ENCODE peak calls at places on chromosomes 2 and 18, in ten cellular contexts. One of them, this sample, is unnamed.

GRCh38 chr2:236179653-236180500 is 11.7 kb upstream of the GBX2 start:
- DNase-seq in K562: no peak
- DNase-seq in PC-3: peak
- DNase-seq in esophagus squamous epithelium: no peak
- DNase-seq in lower leg skin: peak
- DNase-seq in heart left ventricle: no peak
- DNase-seq in AG10803: peak
- DNase-seq in Peyer's patch: no peak
- DNase-seq in MM.1S: no peak
- DNase-seq in prostate gland: no peak
- DNase-seq in this sample: peak

GRCh38 chr2:25131567-25132295 is 36.6 kb downstream of the POMC start:
- DNase-seq in prostate gland: no peak
- DNase-seq in MM.1S: no peak
- DNase-seq in PC-3: no peak
- DNase-seq in lower leg skin: no peak
- DNase-seq in Peyer's patch: peak
- DNase-seq in K562: peak
- DNase-seq in esophagus squamous epithelium: no peak
- DNase-seq in AG10803: no peak
- DNase-seq in heart left ventricle: peak
- DNase-seq in this sample: peak

GRCh38 chr18:61556316-61556715 is 223.1 kb downstream of the CDH20 start:
- DNase-seq in MM.1S: no peak
- DNase-seq in prostate gland: no peak
- DNase-seq in heart left ventricle: no peak
- DNase-seq in AG10803: no peak
- DNase-seq in esophagus squamous epithelium: no peak
- DNase-seq in PC-3: no peak
- DNase-seq in lower leg skin: no peak
- DNase-seq in K562: no peak
- DNase-seq in Peyer's patch: no peak
- DNase-seq in this sample: no peak

GRCh38 chr18:27577265-27577664 is 392.2 kb upstream of the CHST9 start:
- DNase-seq in MM.1S: no peak
- DNase-seq in K562: no peak
- DNase-seq in AG10803: no peak
- DNase-seq in heart left ventricle: no peak
- DNase-seq in esophagus squamous epithelium: no peak
- DNase-seq in PC-3: no peak
- DNase-seq in Peyer's patch: no peak
- DNase-seq in prostate gland: no peak
- DNase-seq in lower leg skin: no peak
- DNase-seq in this sample: no peak

GRCh38 chr2:229598227-229598626 is 116.1 kb downstream of the DNER start:
- DNase-seq in esophagus squamous epithelium: no peak
- DNase-seq in MM.1S: no peak
- DNase-seq in Peyer's patch: no peak
- DNase-seq in PC-3: peak
- DNase-seq in AG10803: no peak
- DNase-seq in lower leg skin: no peak
- DNase-seq in heart left ventricle: no peak
- DNase-seq in K562: no peak
- DNase-seq in prostate gland: no peak
- DNase-seq in this sample: no peak

GRCh38 chr2:153477096-153477555 is 1.4 kb downstream of the RPRM start:
- DNase-seq in Peyer's patch: peak
- DNase-seq in lower leg skin: peak
- DNase-seq in PC-3: no peak
- DNase-seq in prostate gland: no peak
- DNase-seq in heart left ventricle: no peak
- DNase-seq in esophagus squamous epithelium: no peak
- DNase-seq in AG10803: no peak
- DNase-seq in MM.1S: no peak
- DNase-seq in K562: no peak
- DNase-seq in this sample: no peak

GRCh38 chr2:166154685-166155091 is 26.9 kb upstream of the SCN1A start:
- DNase-seq in K562: no peak
- DNase-seq in lower leg skin: no peak
- DNase-seq in MM.1S: no peak
- DNase-seq in prostate gland: no peak
- DNase-seq in PC-3: no peak
- DNase-seq in heart left ventricle: no peak
- DNase-seq in Peyer's patch: no peak
- DNase-seq in AG10803: no peak
- DNase-seq in esophagus squamous epithelium: no peak
- DNase-seq in this sample: no peak

GRCh38 chr18:23619388-23619873 is 33.1 kb upstream of the NPC1 start:
- DNase-seq in PC-3: no peak
- DNase-seq in esophagus squamous epithelium: no peak
- DNase-seq in heart left ventricle: peak
- DNase-seq in K562: no peak
- DNase-seq in lower leg skin: no peak
- DNase-seq in MM.1S: no peak
- DNase-seq in AG10803: peak
- DNase-seq in prostate gland: no peak
- DNase-seq in Peyer's patch: peak
- DNase-seq in this sample: peak

GRCh38 chr2:184174493-184175112 is 423.7 kb upstream of the ZNF804A start:
- DNase-seq in K562: no peak
- DNase-seq in esophagus squamous epithelium: no peak
- DNase-seq in prostate gland: no peak
- DNase-seq in PC-3: no peak
- DNase-seq in lower leg skin: no peak
- DNase-seq in MM.1S: no peak
- DNase-seq in AG10803: no peak
- DNase-seq in Peyer's patch: no peak
- DNase-seq in heart left ventricle: no peak
- DNase-seq in this sample: no peak

GRCh38 chr2:73020657-73021370 is 50.7 kb downstream of the SFXN5 start:
- DNase-seq in esophagus squamous epithelium: no peak
- DNase-seq in K562: no peak
- DNase-seq in Peyer's patch: no peak
- DNase-seq in lower leg skin: peak
- DNase-seq in prostate gland: no peak
- DNase-seq in MM.1S: no peak
- DNase-seq in PC-3: peak
- DNase-seq in heart left ventricle: peak
- DNase-seq in AG10803: peak
- DNase-seq in this sample: peak

GRCh38 chr2:12514631-12515437 is 201.9 kb upstream of the TRIB2 start:
- DNase-seq in esophagus squamous epithelium: no peak
- DNase-seq in AG10803: no peak
- DNase-seq in Peyer's patch: no peak
- DNase-seq in prostate gland: no peak
- DNase-seq in MM.1S: no peak
- DNase-seq in lower leg skin: no peak
- DNase-seq in K562: no peak
- DNase-seq in heart left ventricle: no peak
- DNase-seq in PC-3: no peak
- DNase-seq in this sample: no peak

GRCh38 chr2:13605266-13605665 is 888.5 kb downstream of the TRIB2 start:
- DNase-seq in Peyer's patch: no peak
- DNase-seq in MM.1S: no peak
- DNase-seq in K562: no peak
- DNase-seq in prostate gland: no peak
- DNase-seq in PC-3: no peak
- DNase-seq in heart left ventricle: no peak
- DNase-seq in esophagus squamous epithelium: no peak
- DNase-seq in AG10803: no peak
- DNase-seq in lower leg skin: no peak
- DNase-seq in this sample: no peak

GRCh38 chr2:12502759-12503158 is 214.0 kb upstream of the TRIB2 start:
- DNase-seq in MM.1S: no peak
- DNase-seq in heart left ventricle: no peak
- DNase-seq in esophagus squamous epithelium: no peak
- DNase-seq in lower leg skin: no peak
- DNase-seq in AG10803: peak
- DNase-seq in PC-3: no peak
- DNase-seq in prostate gland: no peak
- DNase-seq in K562: no peak
- DNase-seq in Peyer's patch: no peak
- DNase-seq in this sample: no peak

GRCh38 chr2:148509703-148510036 is 134.9 kb upstream of the EPC2 start:
- DNase-seq in MM.1S: no peak
- DNase-seq in esophagus squamous epithelium: no peak
- DNase-seq in Peyer's patch: no peak
- DNase-seq in heart left ventricle: no peak
- DNase-seq in PC-3: no peak
- DNase-seq in prostate gland: no peak
- DNase-seq in K562: no peak
- DNase-seq in AG10803: no peak
- DNase-seq in lower leg skin: no peak
- DNase-seq in this sample: no peak

GRCh38 chr2:219484343-219485200 is 14.1 kb upstream of the GMPPA start:
- DNase-seq in esophagus squamous epithelium: no peak
- DNase-seq in AG10803: no peak
- DNase-seq in MM.1S: no peak
- DNase-seq in prostate gland: no peak
- DNase-seq in heart left ventricle: no peak
- DNase-seq in K562: no peak
- DNase-seq in Peyer's patch: no peak
- DNase-seq in lower leg skin: no peak
- DNase-seq in PC-3: no peak
- DNase-seq in this sample: no peak
- H3K4me3 ChIP-seq in esophagus squamous epithelium: no peak
- H3K4me3 ChIP-seq in AG10803: no peak
- H3K4me3 ChIP-seq in MM.1S: no peak
- H3K4me3 ChIP-seq in prostate gland: peak
- H3K4me3 ChIP-seq in heart left ventricle: peak
- H3K4me3 ChIP-seq in K562: no peak
- H3K4me3 ChIP-seq in Peyer's patch: peak
- H3K4me3 ChIP-seq in lower leg skin: no peak
- H3K4me3 ChIP-seq in PC-3: peak
- H3K4me3 ChIP-seq in this sample: no peak

DNA sequence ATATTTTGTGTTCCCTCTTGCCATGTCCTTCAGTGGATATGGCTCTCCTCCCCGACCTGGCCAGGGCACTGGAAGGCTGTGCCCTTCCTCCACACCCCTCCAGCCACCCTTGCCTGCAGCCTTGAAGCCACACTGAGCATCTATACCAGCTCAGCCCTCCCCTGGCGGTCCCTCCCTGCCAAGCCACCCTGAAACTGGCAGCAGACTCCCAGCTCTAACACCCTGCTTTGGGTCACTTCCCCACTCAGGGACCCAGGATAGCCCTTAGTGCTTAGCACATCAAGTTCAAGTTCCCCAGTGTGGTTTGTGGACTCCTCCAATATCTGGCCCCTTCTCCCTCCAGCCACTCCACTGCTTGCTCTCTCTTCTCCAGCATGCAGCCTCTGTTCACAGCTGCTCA is 89.4 kb downstream of the TNS1 start:
- DNase-seq in esophagus squamous epithelium: no peak
- DNase-seq in AG10803: no peak
- DNase-seq in lower leg skin: no peak
- DNase-seq in Peyer's patch: no peak
- DNase-seq in prostate gland: no peak
- DNase-seq in heart left ventricle: no peak
- DNase-seq in K562: no peak
- DNase-seq in PC-3: no peak
- DNase-seq in MM.1S: no peak
- DNase-seq in this sample: no peak
- TF ChIP-seq CTCF in esophagus squamous epithelium: no peak
- TF ChIP-seq CTCF in AG10803: no peak
- TF ChIP-seq CTCF in lower leg skin: no peak
- TF ChIP-seq CTCF in Peyer's patch: no peak
- TF ChIP-seq CTCF in prostate gland: no peak
- TF ChIP-seq CTCF in heart left ventricle: peak
- TF ChIP-seq CTCF in K562: no peak
- TF ChIP-seq CTCF in PC-3: no peak
- TF ChIP-seq CTCF in MM.1S: no peak
- TF ChIP-seq CTCF in this sample: no peak

DNA sequence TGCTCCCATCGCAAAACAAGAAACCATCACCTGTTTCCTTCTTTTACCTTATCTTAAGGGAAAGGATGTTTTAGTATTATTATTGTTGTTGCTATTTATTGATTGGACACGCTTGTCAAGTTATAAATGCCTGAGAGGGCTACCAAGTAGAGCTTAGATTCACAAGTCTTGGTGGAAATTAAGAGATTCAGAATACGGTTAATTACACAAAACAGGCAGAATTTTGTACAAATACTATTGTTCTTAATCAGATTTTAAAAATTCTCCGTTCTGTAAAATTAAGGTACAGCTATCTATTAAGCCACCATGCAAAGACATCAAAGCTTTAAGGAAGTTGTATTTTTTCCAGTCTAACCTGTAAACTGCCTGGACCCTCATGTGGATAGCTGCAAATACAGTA is 1.1 kb upstream of the ZNF521 start:
- DNase-seq in Peyer's patch: no peak
- DNase-seq in prostate gland: no peak
- DNase-seq in AG10803: no peak
- DNase-seq in MM.1S: no peak
- DNase-seq in PC-3: no peak
- DNase-seq in lower leg skin: no peak
- DNase-seq in heart left ventricle: no peak
- DNase-seq in K562: no peak
- DNase-seq in esophagus squamous epithelium: no peak
- DNase-seq in this sample: no peak
- H3K4me3 ChIP-seq in Peyer's patch: no peak
- H3K4me3 ChIP-seq in prostate gland: no peak
- H3K4me3 ChIP-seq in AG10803: no peak
- H3K4me3 ChIP-seq in MM.1S: peak
- H3K4me3 ChIP-seq in PC-3: no peak
- H3K4me3 ChIP-seq in lower leg skin: no peak
- H3K4me3 ChIP-seq in heart left ventricle: peak
- H3K4me3 ChIP-seq in K562: no peak
- H3K4me3 ChIP-seq in esophagus squamous epithelium: no peak
- H3K4me3 ChIP-seq in this sample: no peak

GRCh38 chr2:48548871-48549270 is 18.9 kb downstream of the STON1 start:
- DNase-seq in AG10803: peak
- DNase-seq in K562: no peak
- DNase-seq in MM.1S: no peak
- DNase-seq in esophagus squamous epithelium: no peak
- DNase-seq in PC-3: no peak
- DNase-seq in lower leg skin: peak
- DNase-seq in prostate gland: no peak
- DNase-seq in heart left ventricle: no peak
- DNase-seq in Peyer's patch: no peak
- DNase-seq in this sample: peak

GRCh38 chr2:48540237-48540935 is 10.4 kb downstream of the STON1 start:
- DNase-seq in esophagus squamous epithelium: no peak
- DNase-seq in MM.1S: no peak
- DNase-seq in heart left ventricle: no peak
- DNase-seq in PC-3: no peak
- DNase-seq in prostate gland: no peak
- DNase-seq in AG10803: no peak
- DNase-seq in K562: no peak
- DNase-seq in lower leg skin: peak
- DNase-seq in Peyer's patch: no peak
- DNase-seq in this sample: no peak

GRCh38 chr2:48543895-48544294 is 13.9 kb downstream of the STON1 start:
- DNase-seq in MM.1S: no peak
- DNase-seq in AG10803: peak
- DNase-seq in Peyer's patch: no peak
- DNase-seq in K562: no peak
- DNase-seq in heart left ventricle: no peak
- DNase-seq in PC-3: no peak
- DNase-seq in lower leg skin: no peak
- DNase-seq in esophagus squamous epithelium: no peak
- DNase-seq in prostate gland: no peak
- DNase-seq in this sample: peak

GRCh38 chr2:48541696-48542389 is 11.9 kb downstream of the STON1 start:
- DNase-seq in AG10803: peak
- DNase-seq in MM.1S: no peak
- DNase-seq in prostate gland: no peak
- DNase-seq in Peyer's patch: no peak
- DNase-seq in heart left ventricle: no peak
- DNase-seq in lower leg skin: no peak
- DNase-seq in K562: no peak
- DNase-seq in PC-3: no peak
- DNase-seq in esophagus squamous epithelium: no peak
- DNase-seq in this sample: no peak

GRCh38 chr2:48545244-48545643 is 15.3 kb downstream of the STON1 start:
- DNase-seq in Peyer's patch: no peak
- DNase-seq in MM.1S: no peak
- DNase-seq in lower leg skin: peak
- DNase-seq in AG10803: peak
- DNase-seq in K562: peak
- DNase-seq in esophagus squamous epithelium: no peak
- DNase-seq in PC-3: no peak
- DNase-seq in prostate gland: no peak
- DNase-seq in heart left ventricle: no peak
- DNase-seq in this sample: no peak
- TF ChIP-seq CTCF in Peyer's patch: no peak
- TF ChIP-seq CTCF in MM.1S: no peak
- TF ChIP-seq CTCF in lower leg skin: no peak
- TF ChIP-seq CTCF in AG10803: peak
- TF ChIP-seq CTCF in K562: peak
- TF ChIP-seq CTCF in esophagus squamous epithelium: no peak
- TF ChIP-seq CTCF in PC-3: no peak
- TF ChIP-seq CTCF in prostate gland: no peak
- TF ChIP-seq CTCF in heart left ventricle: no peak
- TF ChIP-seq CTCF in this sample: no peak

This sample was measured in cardiac fibroblast.